ENCODE peak calls at places on chromosome 13, in eight cellular contexts. M is Calu3; T is stimulated activated CD4-positive, alpha-beta T cell treated with anti-CD3 and anti-CD28 coated beads, Interleukin-2, amount 100 ng/mL, for 48 hours; Y is activated T-cell treated with anti-CD3 and anti-CD28 coated beads, Interleukin-2, amount 50 U/mL, for 24 hours; C is NCI-H1930; U is heart left ventricle; O is H9; N is SHP77. F is an unnamed sample.

GRCh38 chr13:113589251-113589960 is 4.9 kb downstream of the TFDP1 start:
- DNase-seq in M (no peak), T (no peak), Y (no peak), C (no peak), U (peak), O (no peak), N (no peak), F (no peak)

GRCh38 chr13:106376411-106377112 is 158.9 kb downstream of the EFNB2 start:
- DNase-seq in M (peak), T (no peak), Y (no peak), C (no peak), U (no peak), O (no peak), N (peak), F (no peak)

GRCh38 chr13:25840261-25840660 is 211.6 kb downstream of the SHISA2 start:
- DNase-seq in M (no peak), T (no peak), Y (no peak), C (no peak), U (no peak), O (no peak), N (no peak), F (no peak)

GRCh38 chr13:48192536-48192935 is 40.5 kb upstream of the ITM2B start:
- DNase-seq in M (no peak), T (no peak), Y (no peak), C (no peak), U (no peak), O (no peak), N (no peak), F (no peak)

GRCh38 chr13:108508263-108508662 is 121.1 kb upstream of the MYO16 start:
- DNase-seq in M (peak), T (no peak), Y (no peak), C (no peak), U (no peak), O (peak), N (no peak), F (no peak)

GRCh38 chr13:40399756-40400155 is 266.7 kb downstream of the FOXO1 start:
- DNase-seq in M (no peak), T (no peak), Y (no peak), C (no peak), U (no peak), O (no peak), N (no peak), F (no peak)

GRCh38 chr13:21925720-21926119 is 254.8 kb downstream of the FGF9 start:
- DNase-seq in M (no peak), T (no peak), Y (no peak), C (no peak), U (no peak), O (peak), N (no peak), F (no peak)

GRCh38 chr13:24127116-24127631 is 33.3 kb upstream of the SPATA13 start:
- DNase-seq in M (peak), T (no peak), Y (peak), C (no peak), U (no peak), O (no peak), N (no peak), F (no peak)

GRCh38 chr13:44415815-44416214 is 42.2 kb downstream of the SERP2 start:
- DNase-seq in M (no peak), T (no peak), Y (no peak), C (no peak), U (no peak), O (peak), N (no peak), F (no peak)